ENCODE peak calls at places on chromosomes 3 and 15, in four cellular contexts. One of them, this sample, is unnamed.

GRCh38 chr3:165855581-165855980 is 18.4 kb upstream of the BCHE start:
- DNase-seq in testis: no peak
- DNase-seq in body of pancreas: no peak
- DNase-seq in CD4-positive, alpha-beta memory T cell: no peak
- DNase-seq in this sample: no peak

GRCh38 chr3:125192190-125193035 is 20.1 kb downstream of the SLC12A8 start:
- DNase-seq in body of pancreas: no peak
- DNase-seq in CD4-positive, alpha-beta memory T cell: no peak
- DNase-seq in testis: no peak
- DNase-seq in this sample: no peak

GRCh38 chr3:100910986-100911385 is 82.2 kb downstream of the ABI3BP start:
- DNase-seq in CD4-positive, alpha-beta memory T cell: no peak
- DNase-seq in body of pancreas: no peak
- DNase-seq in testis: no peak
- DNase-seq in this sample: no peak

GRCh38 chr15:70356919-70357318 is 259.2 kb upstream of the TLE3 start:
- DNase-seq in body of pancreas: no peak
- DNase-seq in CD4-positive, alpha-beta memory T cell: no peak
- DNase-seq in testis: no peak
- DNase-seq in this sample: no peak

GRCh38 chr3:54067060-54067459 is 55.3 kb upstream of the CACNA2D3 start:
- DNase-seq in body of pancreas: no peak
- DNase-seq in CD4-positive, alpha-beta memory T cell: no peak
- DNase-seq in testis: no peak
- DNase-seq in this sample: no peak

GRCh38 chr3:39050020-39050419 is 1.7 kb downstream of the SCN11A start:
- DNase-seq in CD4-positive, alpha-beta memory T cell: no peak
- DNase-seq in testis: no peak
- DNase-seq in body of pancreas: no peak
- DNase-seq in this sample: no peak

GRCh38 chr15:96160269-96160668 is 170.2 kb upstream of the NR2F2 start:
- DNase-seq in body of pancreas: peak
- DNase-seq in CD4-positive, alpha-beta memory T cell: no peak
- DNase-seq in testis: peak
- DNase-seq in this sample: peak

GRCh38 chr15:58203537-58203936 is 65.4 kb downstream of the AQP9 start:
- DNase-seq in body of pancreas: no peak
- DNase-seq in CD4-positive, alpha-beta memory T cell: no peak
- DNase-seq in testis: no peak
- DNase-seq in this sample: peak

GRCh38 chr3:54968546-54969172 is 40.8 kb upstream of the LRTM1 start:
- DNase-seq in CD4-positive, alpha-beta memory T cell: no peak
- DNase-seq in testis: no peak
- DNase-seq in body of pancreas: no peak
- DNase-seq in this sample: no peak

GRCh38 chr3:190533511-190534282 is 19.8 kb downstream of the IL1RAP start:
- DNase-seq in CD4-positive, alpha-beta memory T cell: no peak
- DNase-seq in body of pancreas: peak
- DNase-seq in testis: peak
- DNase-seq in this sample: peak